ENCODE peak calls at places on chromosomes 3 and 15, in six cellular contexts. A, T, D, X, I and H are unnamed samples.

GRCh38 chr3:123949606-123950005 is 11.4 kb downstream of the CCDC14 start:
- DNase-seq in I (no peak), D (no peak), T (no peak), X (no peak), A (no peak), H (no peak)

GRCh38 chr15:81752149-81752942 is 293.5 kb downstream of the MEX3B start:
- DNase-seq in A (peak; percentile 26), I (peak; percentile 7), T (peak; percentile 34), X (no peak), D (peak; percentile 76), H (peak; percentile 76)

GRCh38 chr3:176759815-176760506 is 437.3 kb downstream of the TBL1XR1 start:
- DNase-seq in D (peak; percentile 22), A (no peak), X (no peak), T (no peak), I (no peak), H (no peak)

GRCh38 chr15:41975679-41976078 is 3.3 kb upstream of the EHD4 start:
- DNase-seq in A (no peak), T (no peak), I (no peak), D (no peak), X (no peak), H (no peak)

GRCh38 chr3:141876381-141876890 is at the start of gene ATP1B3:
- DNase-seq in T (peak; percentile 90), X (peak; percentile 79), A (peak; percentile 84), I (peak; percentile 82), D (peak; percentile 83), H (peak; percentile 67)

GRCh38 chr15:92541197-92542190 is 114.1 kb downstream of the FAM174B start:
- DNase-seq in A (no peak), D (no peak), X (no peak), I (no peak), T (no peak), H (no peak)

GRCh38 chr15:66704783-66705113 is 2.7 kb downstream of the SMAD6 start:
- DNase-seq in A (no peak), D (no peak), T (no peak), I (no peak), X (no peak), H (no peak)

GRCh38 chr15:77420610-77421369 is at the start of gene HMG20A:
- DNase-seq in I (peak; percentile 76), X (peak; percentile 51), D (peak; percentile 81), T (peak; percentile 84), A (peak; percentile 56), H (peak; percentile 56)

GRCh38 chr15:59283717-59284336 is 77.2 kb downstream of the LDHAL6B start:
- DNase-seq in T (no peak), D (no peak), X (no peak), I (no peak), A (peak; percentile 53), H (no peak)

GRCh38 chr3:66483006-66483928 is 17.6 kb downstream of the LRIG1 start:
- DNase-seq in T (no peak), I (no peak), A (peak; percentile 75), D (no peak), X (peak; percentile 67), H (peak; percentile 57)